ENCODE peak calls at places on chromosomes 13 and 19, in eight cellular contexts. One of them, this sample, is unnamed.

GRCh38 chr19:17086811-17087210 is 11.2 kb downstream of the MYO9B start:
- DNase-seq in coronary artery: no peak
- DNase-seq in SW 1271: no peak
- DNase-seq in aorta: no peak
- DNase-seq in anterior cingulate cortex: no peak
- DNase-seq in Right ventricle myocardium superior: no peak
- DNase-seq in IMR-90: peak; percentile 10
- DNase-seq in GF-D8: no peak
- DNase-seq in this sample: no peak

GRCh38 chr13:40232321-40232720 is 434.1 kb downstream of the FOXO1 start:
- DNase-seq in aorta: no peak
- DNase-seq in coronary artery: no peak
- DNase-seq in IMR-90: no peak
- DNase-seq in anterior cingulate cortex: no peak
- DNase-seq in GF-D8: no peak
- DNase-seq in Right ventricle myocardium superior: no peak
- DNase-seq in SW 1271: no peak
- DNase-seq in this sample: no peak

GRCh38 chr19:2084993-2085720 is 11.0 kb downstream of the MOB3A start:
- DNase-seq in Right ventricle myocardium superior: peak; percentile 85
- DNase-seq in SW 1271: peak; percentile 87
- DNase-seq in aorta: peak; percentile 85
- DNase-seq in anterior cingulate cortex: no peak
- DNase-seq in coronary artery: no peak
- DNase-seq in IMR-90: no peak
- DNase-seq in GF-D8: peak; percentile 98
- DNase-seq in this sample: no peak

GRCh38 chr19:45403781-45404556 is 900 bp downstream of the PPP1R13L start:
- DNase-seq in aorta: peak; percentile 86
- DNase-seq in anterior cingulate cortex: no peak
- DNase-seq in coronary artery: no peak
- DNase-seq in IMR-90: no peak
- DNase-seq in GF-D8: no peak
- DNase-seq in SW 1271: peak; percentile 46
- DNase-seq in Right ventricle myocardium superior: peak; percentile 82
- DNase-seq in this sample: no peak

GRCh38 chr13:23771966-23772365 is 117.2 kb downstream of the MIPEP start:
- DNase-seq in coronary artery: no peak
- DNase-seq in GF-D8: no peak
- DNase-seq in SW 1271: no peak
- DNase-seq in IMR-90: no peak
- DNase-seq in aorta: no peak
- DNase-seq in Right ventricle myocardium superior: no peak
- DNase-seq in anterior cingulate cortex: no peak
- DNase-seq in this sample: no peak

GRCh38 chr19:3539743-3540118 is 757 bp downstream of the TEKTIP1 start:
- DNase-seq in GF-D8: no peak
- DNase-seq in IMR-90: no peak
- DNase-seq in coronary artery: no peak
- DNase-seq in aorta: no peak
- DNase-seq in anterior cingulate cortex: no peak
- DNase-seq in Right ventricle myocardium superior: no peak
- DNase-seq in SW 1271: no peak
- DNase-seq in this sample: no peak

GRCh38 chr19:32624410-32624809 is 43.4 kb downstream of the PDCD5 start:
- DNase-seq in Right ventricle myocardium superior: no peak
- DNase-seq in SW 1271: no peak
- DNase-seq in anterior cingulate cortex: no peak
- DNase-seq in GF-D8: no peak
- DNase-seq in IMR-90: no peak
- DNase-seq in coronary artery: no peak
- DNase-seq in aorta: no peak
- DNase-seq in this sample: no peak

GRCh38 chr13:51849145-51850101 is 4.4 kb upstream of the TMEM272 start:
- DNase-seq in anterior cingulate cortex: no peak
- DNase-seq in aorta: no peak
- DNase-seq in SW 1271: no peak
- DNase-seq in IMR-90: peak; percentile 30
- DNase-seq in coronary artery: no peak
- DNase-seq in Right ventricle myocardium superior: peak; percentile 54
- DNase-seq in GF-D8: no peak
- DNase-seq in this sample: no peak

GRCh38 chr19:58563034-58563573 is 4.7 kb upstream of the UBE2M start:
- DNase-seq in anterior cingulate cortex: no peak
- DNase-seq in coronary artery: no peak
- DNase-seq in IMR-90: no peak
- DNase-seq in GF-D8: no peak
- DNase-seq in aorta: peak; percentile 81
- DNase-seq in SW 1271: no peak
- DNase-seq in Right ventricle myocardium superior: no peak
- DNase-seq in this sample: no peak

GRCh38 chr13:30371649-30372265 is 50.5 kb upstream of the UBE2L5 start:
- DNase-seq in IMR-90: peak; percentile 82
- DNase-seq in coronary artery: no peak
- DNase-seq in anterior cingulate cortex: no peak
- DNase-seq in GF-D8: peak; percentile 99
- DNase-seq in SW 1271: peak; percentile 15
- DNase-seq in Right ventricle myocardium superior: no peak
- DNase-seq in aorta: no peak
- DNase-seq in this sample: no peak

GRCh38 chr19:38142176-38143035 is 81.6 kb downstream of the DPF1 start:
- DNase-seq in Right ventricle myocardium superior: peak; percentile 63
- DNase-seq in GF-D8: no peak
- DNase-seq in anterior cingulate cortex: peak; percentile 50
- DNase-seq in IMR-90: peak; percentile 28
- DNase-seq in coronary artery: no peak
- DNase-seq in SW 1271: no peak
- DNase-seq in aorta: no peak
- DNase-seq in this sample: peak; percentile 31

GRCh38 chr19:16824658-16825311 is 4.4 kb upstream of the SIN3B start:
- DNase-seq in aorta: no peak
- DNase-seq in GF-D8: no peak
- DNase-seq in anterior cingulate cortex: no peak
- DNase-seq in IMR-90: peak; percentile 51
- DNase-seq in SW 1271: no peak
- DNase-seq in Right ventricle myocardium superior: no peak
- DNase-seq in coronary artery: no peak
- DNase-seq in this sample: no peak

GRCh38 chr19:48365602-48366001 is 1.4 kb downstream of the SYNGR4 start:
- DNase-seq in GF-D8: no peak
- DNase-seq in anterior cingulate cortex: no peak
- DNase-seq in IMR-90: no peak
- DNase-seq in aorta: no peak
- DNase-seq in Right ventricle myocardium superior: no peak
- DNase-seq in SW 1271: no peak
- DNase-seq in coronary artery: no peak
- DNase-seq in this sample: no peak

GRCh38 chr13:99086149-99086868 is 108.4 kb upstream of the DOCK9 start:
- DNase-seq in GF-D8: no peak
- DNase-seq in IMR-90: peak; percentile 47
- DNase-seq in Right ventricle myocardium superior: peak; percentile 64
- DNase-seq in aorta: peak; percentile 87
- DNase-seq in anterior cingulate cortex: peak; percentile 46
- DNase-seq in SW 1271: peak; percentile 56
- DNase-seq in coronary artery: peak; percentile 76
- DNase-seq in this sample: no peak

GRCh38 chr13:101390461-101390860 is 25.8 kb downstream of the NALCN start:
- DNase-seq in Right ventricle myocardium superior: no peak
- DNase-seq in aorta: no peak
- DNase-seq in anterior cingulate cortex: no peak
- DNase-seq in IMR-90: peak; percentile 30
- DNase-seq in SW 1271: peak; percentile 18
- DNase-seq in coronary artery: no peak
- DNase-seq in GF-D8: no peak
- DNase-seq in this sample: no peak

GRCh38 chr19:41232686-41233085 is 13.7 kb downstream of the AXL start:
- DNase-seq in coronary artery: no peak
- DNase-seq in anterior cingulate cortex: no peak
- DNase-seq in GF-D8: no peak
- DNase-seq in aorta: no peak
- DNase-seq in SW 1271: no peak
- DNase-seq in IMR-90: no peak
- DNase-seq in Right ventricle myocardium superior: no peak
- DNase-seq in this sample: no peak

GRCh38 chr13:110702591-110703526 is 3.1 kb downstream of the CARS2 start:
- DNase-seq in anterior cingulate cortex: no peak
- DNase-seq in GF-D8: peak; percentile 11
- DNase-seq in aorta: no peak
- DNase-seq in Right ventricle myocardium superior: no peak
- DNase-seq in coronary artery: no peak
- DNase-seq in IMR-90: peak; percentile 62
- DNase-seq in SW 1271: no peak
- DNase-seq in this sample: no peak

GRCh38 chr19:18292810-18293641 is 11.6 kb upstream of the JUND start:
- DNase-seq in SW 1271: peak; percentile 51
- DNase-seq in Right ventricle myocardium superior: peak; percentile 92
- DNase-seq in GF-D8: peak; percentile 50
- DNase-seq in anterior cingulate cortex: peak; percentile 57
- DNase-seq in coronary artery: peak; percentile 89
- DNase-seq in aorta: peak; percentile 93
- DNase-seq in IMR-90: peak; percentile 57
- DNase-seq in this sample: peak; percentile 57

GRCh38 chr13:107649071-107649470 is 566.3 kb downstream of the LIG4 start:
- DNase-seq in GF-D8: no peak
- DNase-seq in coronary artery: no peak
- DNase-seq in IMR-90: peak; percentile 38
- DNase-seq in Right ventricle myocardium superior: no peak
- DNase-seq in aorta: no peak
- DNase-seq in SW 1271: no peak
- DNase-seq in anterior cingulate cortex: no peak
- DNase-seq in this sample: no peak

This sample was measured in fibroblast of the conjunctiva.